ENCODE peak calls at places on chromosome 17, in ten cellular contexts. D, S, M, R, U, H, E, A, G and B are unnamed samples.

GRCh38 chr17:45386180-45386579 is 46.5 kb downstream of the ARHGAP27 start:
- DNase-seq in R (no peak), D (no peak), U (no peak), A (peak), G (no peak), H (no peak), S (no peak), M (no peak), E (no peak), B (no peak)

GRCh38 chr17:79990051-79990592 is 45.5 kb downstream of the TBC1D16 start:
- DNase-seq in M (no peak), U (no peak), G (no peak), R (no peak), D (no peak), S (no peak), A (no peak), H (no peak), E (peak), B (no peak)

GRCh38 chr17:82053556-82054263 is 2.0 kb downstream of the GPS1 start:
- DNase-seq in E (no peak), M (no peak), H (no peak), R (no peak), U (no peak), G (no peak), S (no peak), A (no peak), D (no peak), B (no peak)

GRCh38 chr17:43431741-43432523 is 33.1 kb downstream of the ARL4D start:
- DNase-seq in U (no peak), A (peak), R (no peak), D (no peak), E (no peak), G (no peak), S (no peak), H (no peak), M (peak), B (no peak)

GRCh38 chr17:82668631-82669099 is 20.4 kb upstream of the WDR45B start:
- DNase-seq in A (peak), R (peak), M (peak), S (peak), E (peak), H (peak), G (peak), D (no peak), U (peak), B (no peak)

GRCh38 chr17:15910791-15911190 is 34.1 kb upstream of the ADORA2B start:
- DNase-seq in G (peak), A (no peak), M (no peak), R (no peak), S (no peak), D (no peak), H (no peak), U (no peak), E (no peak), B (no peak)

GRCh38 chr17:48442819-48443218 is 12.8 kb upstream of the SKAP1 start:
- DNase-seq in G (peak), D (no peak), R (no peak), E (no peak), A (no peak), H (no peak), U (no peak), S (no peak), M (peak), B (no peak)

GRCh38 chr17:68641276-68642117 is 40.3 kb upstream of the FAM20A start:
- DNase-seq in A (no peak), H (no peak), M (no peak), U (no peak), G (no peak), E (no peak), R (no peak), S (no peak), D (no peak), B (no peak)

GRCh38 chr17:1197781-1198490 is 18.2 kb upstream of the ABR start:
- DNase-seq in G (no peak), E (no peak), A (peak), S (no peak), M (peak), U (no peak), H (no peak), D (no peak), R (peak), B (peak)

GRCh38 chr17:13775450-13775849 is 173.7 kb upstream of the HS3ST3A1 start:
- DNase-seq in E (no peak), D (no peak), S (no peak), U (no peak), M (no peak), G (no peak), R (no peak), H (no peak), A (no peak), B (no peak)

GRCh38 chr17:73706428-73706827 is 62.2 kb upstream of the SDK2 start:
- DNase-seq in R (no peak), D (no peak), A (no peak), G (no peak), H (no peak), M (no peak), E (no peak), S (no peak), U (no peak), B (no peak)

GRCh38 chr17:65750678-65751077 is 189.2 kb upstream of the AXIN2 start:
- DNase-seq in D (peak), M (no peak), A (peak), S (peak), U (no peak), E (peak), R (no peak), G (peak), H (no peak), B (no peak)

GRCh38 chr17:16926591-16927451 is 45.1 kb downstream of the TNFRSF13B start:
- DNase-seq in G (peak), M (no peak), U (no peak), A (no peak), S (no peak), R (no peak), H (no peak), D (no peak), E (no peak), B (peak)

GRCh38 chr17:78993981-78994671 is 14.4 kb upstream of the LGALS3BP start:
- DNase-seq in A (no peak), U (no peak), E (no peak), G (no peak), S (no peak), M (no peak), R (peak), D (no peak), H (peak), B (peak)

GRCh38 chr17:37067555-37068111 is 118.9 kb downstream of the AATF start:
- DNase-seq in S (peak), M (no peak), R (no peak), A (peak), U (no peak), D (peak), E (peak), H (no peak), G (peak), B (no peak)

GRCh38 chr17:9729034-9729650 is 62.2 kb downstream of the DHRS7C start:
- DNase-seq in D (peak), E (peak), U (no peak), G (peak), M (peak), R (no peak), H (peak), A (peak), S (peak), B (no peak)

GRCh38 chr17:6147054-6147453 is 76.9 kb downstream of the WSCD1 start:
- DNase-seq in A (no peak), M (no peak), R (no peak), E (no peak), D (no peak), H (no peak), G (no peak), U (no peak), S (no peak), B (no peak)

GRCh38 chr17:7729841-7730240 is 12.3 kb downstream of the DNAH2 start:
- DNase-seq in H (no peak), G (no peak), A (no peak), U (no peak), S (no peak), R (no peak), M (peak), E (no peak), D (no peak), B (no peak)

GRCh38 chr17:47728214-47728877 is 4.7 kb upstream of the TBX21 start:
- DNase-seq in H (no peak), E (no peak), G (no peak), M (no peak), R (no peak), U (no peak), A (no peak), D (no peak), S (no peak), B (no peak)

GRCh38 chr17:82226809-82227628 is 1.8 kb upstream of the SLC16A3 start:
- DNase-seq in S (no peak), R (no peak), D (no peak), U (no peak), A (no peak), M (no peak), G (no peak), E (no peak), H (no peak), B (no peak)

GRCh38 chr17:74742978-74743545 is 5.4 kb upstream of the NHERF1 start:
- DNase-seq in A (no peak), E (no peak), D (no peak), G (no peak), R (no peak), M (no peak), H (no peak), U (no peak), S (no peak), B (no peak)

GRCh38 chr17:28949185-28950016 is 1.9 kb downstream of the PHF12 start:
- DNase-seq in S (peak), M (peak), R (no peak), U (peak), D (peak), A (no peak), G (peak), E (peak), H (peak), B (peak)